ENCODE peak calls at places on chromosomes 3 and 15, in four cellular contexts. T is HepG2, J is GM12878, S is H1. V is an unnamed sample.

GRCh38 chr3:123698813-123699212 is 114.0 kb upstream of the HACD2 start:
- DNase-seq in S (no peak), J (no peak), T (no peak), V (no peak)

GRCh38 chr15:58981808-58982475 is 5.5 kb upstream of the RNF111 start:
- DNase-seq in S (no peak), T (no peak), J (no peak), V (no peak)

GRCh38 chr15:80367094-80367493 is 37.1 kb upstream of the ARNT2 start:
- DNase-seq in J (no peak), S (peak), T (peak), V (peak)

GRCh38 chr3:69881756-69882428 is 117.6 kb upstream of the SAMMSON start:
- DNase-seq in S (no peak), T (no peak), J (no peak), V (no peak)

GRCh38 chr3:103006541-103006940 is 571.7 kb downstream of the ZPLD1 start:
- DNase-seq in J (no peak), T (no peak), S (no peak), V (no peak)

GRCh38 chr3:71585891-71586809 is 2.6 kb upstream of the FOXP1 start:
- DNase-seq in J (no peak), T (no peak), S (no peak), V (peak)

GRCh38 chr3:186879776-186880175 is 37.3 kb downstream of the ADIPOQ start:
- DNase-seq in J (no peak), T (no peak), S (no peak), V (no peak)

GRCh38 chr15:67515090-67515489 is 5.8 kb upstream of the C15orf61 start:
- DNase-seq in S (no peak), T (no peak), J (no peak), V (no peak)

GRCh38 chr3:72157782-72158638 is 373.1 kb upstream of the PROK2 start:
- DNase-seq in J (no peak), T (no peak), S (no peak), V (no peak)

GRCh38 chr3:98593046-98593936 is at the start of gene CPOX:
- DNase-seq in T (peak), J (peak), S (peak), V (peak)

GRCh38 chr3:98596087-98596486 is 2.7 kb upstream of the CPOX start:
- DNase-seq in S (no peak), T (no peak), J (no peak), V (no peak)

GRCh38 chr3:98594630-98594961 is 1.2 kb upstream of the CPOX start:
- DNase-seq in S (no peak), J (no peak), T (no peak), V (no peak)

GRCh38 chr3:98589331-98589870 is 4.0 kb downstream of the CPOX start:
- DNase-seq in S (no peak), J (no peak), T (no peak), V (no peak)

GRCh38 chr3:98592345-98592935 is 971 bp downstream of the CPOX start:
- DNase-seq in J (no peak), S (no peak), T (no peak), V (no peak)
- TF ChIP-seq POLR2AphosphoS5 in J (no peak), S (no peak), T (no peak), V (no peak)

DNA sequence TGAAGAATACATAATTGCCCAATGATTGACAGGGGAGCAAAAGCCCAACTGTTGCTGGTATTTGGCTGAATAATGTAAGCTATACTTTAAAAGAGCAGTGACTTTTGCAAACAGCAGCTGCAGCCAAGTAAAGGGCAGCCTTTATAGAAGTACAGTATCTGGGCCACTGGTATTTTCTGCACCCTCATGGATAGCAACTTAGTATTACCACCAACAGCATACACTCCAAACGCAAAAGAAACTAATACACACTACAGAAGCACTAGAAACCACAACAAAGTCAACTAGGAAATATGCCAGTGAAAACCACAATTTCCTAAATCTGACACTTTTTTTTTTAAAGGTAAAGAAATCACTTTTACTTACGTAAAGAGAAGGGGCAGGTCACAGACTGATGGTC is 206.2 kb downstream of the TIGIT start:
- DNase-seq in J (peak), T (no peak), S (no peak), V (no peak)
- H3K4me2 ChIP-seq in J (no peak), T (no peak), S (no peak), V (no peak)

DNA sequence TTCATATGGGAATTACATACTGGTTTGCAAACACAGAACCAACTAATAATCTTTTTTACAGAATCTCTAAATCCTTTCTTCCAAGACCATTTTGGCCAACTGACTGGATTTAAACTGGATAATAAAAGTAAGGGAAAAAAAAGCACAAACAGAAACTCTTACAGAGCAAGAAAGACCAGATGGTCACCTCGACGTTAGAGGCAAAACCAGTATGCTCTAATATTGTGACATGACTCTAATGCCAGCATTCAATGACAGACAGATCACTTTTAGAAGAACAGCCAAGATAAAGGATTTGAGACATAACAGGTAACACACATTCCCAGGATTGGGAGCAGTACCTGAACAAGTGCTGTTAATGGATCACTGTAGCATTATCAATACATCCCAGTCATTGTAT is 50.9 kb downstream of the DHX36 start:
- DNase-seq in S (no peak), J (no peak), T (no peak), V (no peak)
- TF ChIP-seq KDM1A in S (no peak), J (no peak), T (no peak), V (no peak)

GRCh38 chr3:50610181-50610971 is 1.2 kb downstream of the CISH start:
- DNase-seq in J (no peak), T (no peak), S (no peak), V (peak)

GRCh38 chr3:50612973-50613851 is 1.6 kb upstream of the CISH start:
- DNase-seq in T (no peak), J (no peak), S (no peak), V (no peak)

GRCh38 chr3:50612234-50612972 is 829 bp upstream of the CISH start:
- DNase-seq in S (no peak), T (no peak), J (no peak), V (peak)

GRCh38 chr3:50610992-50611463 is 546 bp downstream of the CISH start:
- DNase-seq in J (no peak), S (no peak), T (no peak), V (no peak)

DNA sequence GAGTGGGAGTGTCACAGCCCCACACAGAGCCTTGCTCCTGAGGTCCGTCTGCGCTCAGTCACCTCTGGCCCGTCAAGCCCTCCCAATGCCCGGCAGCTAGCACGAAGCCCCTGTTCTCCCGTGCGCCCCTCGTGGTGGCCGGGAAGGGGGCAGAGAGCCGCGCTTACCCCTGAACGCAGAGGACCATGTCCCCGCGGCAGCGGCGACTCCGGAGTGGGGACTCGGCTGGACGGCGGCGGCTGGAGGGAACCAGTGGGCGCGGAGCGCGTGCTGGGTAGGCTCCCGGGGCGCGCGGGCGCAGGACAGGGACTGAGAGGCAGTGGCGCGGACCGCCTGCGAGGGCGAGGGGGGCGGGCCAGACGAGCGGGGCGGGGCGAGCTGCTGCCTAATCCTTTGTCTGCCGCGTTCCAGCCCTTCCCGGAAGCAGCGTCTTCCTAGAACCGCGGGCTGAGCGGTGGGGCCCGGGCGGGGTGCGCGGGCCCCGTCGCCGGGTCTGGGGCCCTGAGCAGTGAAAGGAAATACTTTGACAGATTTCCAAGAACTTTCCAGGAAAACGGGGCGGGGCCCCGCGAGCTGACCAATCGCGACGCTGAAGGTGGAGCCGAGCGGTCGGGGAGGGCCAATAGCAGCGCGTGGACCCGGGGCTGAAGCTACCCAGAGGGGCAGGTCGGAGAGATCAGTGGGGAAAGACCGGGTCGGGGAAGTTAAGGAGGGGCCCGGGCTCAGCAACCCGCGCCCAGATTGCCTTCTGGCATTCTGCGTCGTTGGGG is at the start of gene CISH:
- DNase-seq in S (peak), J (no peak), T (peak), V (peak)
- TF ChIP-seq POLR2AphosphoS5 in S (no peak), J (peak), T (peak), V (peak)

V was measured in K562.